ENCODE peak calls at places on chromosome 18, in six cellular contexts. One of them, this sample, is unnamed.

GRCh38 chr18:10965104-10965503 is 184.3 kb downstream of the PIEZO2 start:
- DNase-seq in stomach: no peak
- DNase-seq in K562: no peak
- DNase-seq in transverse colon: no peak
- DNase-seq in A549: no peak
- DNase-seq in ovary: no peak
- DNase-seq in this sample: no peak

GRCh38 chr18:57440331-57441101 is 5.3 kb downstream of the ONECUT2 start:
- DNase-seq in ovary: no peak
- DNase-seq in transverse colon: no peak
- DNase-seq in stomach: no peak
- DNase-seq in A549: no peak
- DNase-seq in K562: no peak
- DNase-seq in this sample: no peak

GRCh38 chr18:79567481-79568147 is 112.0 kb upstream of the CTDP1 start:
- DNase-seq in stomach: no peak
- DNase-seq in ovary: peak; percentile 40
- DNase-seq in A549: no peak
- DNase-seq in transverse colon: no peak
- DNase-seq in K562: no peak
- DNase-seq in this sample: peak; percentile 54

GRCh38 chr18:34595673-34596072 is 114.4 kb upstream of the DTNA start:
- DNase-seq in stomach: no peak
- DNase-seq in K562: no peak
- DNase-seq in transverse colon: no peak
- DNase-seq in ovary: no peak
- DNase-seq in A549: peak; percentile 1
- DNase-seq in this sample: no peak

GRCh38 chr18:76565238-76566173 is 70.5 kb upstream of the ZNF516 start:
- DNase-seq in transverse colon: peak; percentile 57
- DNase-seq in ovary: peak; percentile 81
- DNase-seq in stomach: peak; percentile 66
- DNase-seq in K562: peak; percentile 15
- DNase-seq in A549: peak; percentile 34
- DNase-seq in this sample: peak; percentile 87

GRCh38 chr18:34764451-34764850 is 54.4 kb downstream of the DTNA start:
- DNase-seq in transverse colon: no peak
- DNase-seq in ovary: no peak
- DNase-seq in A549: no peak
- DNase-seq in stomach: no peak
- DNase-seq in K562: peak; percentile 14
- DNase-seq in this sample: no peak

GRCh38 chr18:23237524-23238151 is 102.4 kb downstream of the CABLES1 start:
- DNase-seq in stomach: peak; percentile 57
- DNase-seq in A549: no peak
- DNase-seq in K562: no peak
- DNase-seq in ovary: peak; percentile 71
- DNase-seq in transverse colon: peak; percentile 61
- DNase-seq in this sample: peak; percentile 84

GRCh38 chr18:31581498-31582197 is 10.0 kb upstream of the TTR start:
- DNase-seq in K562: no peak
- DNase-seq in stomach: no peak
- DNase-seq in transverse colon: no peak
- DNase-seq in ovary: no peak
- DNase-seq in A549: no peak
- DNase-seq in this sample: no peak

GRCh38 chr18:63924551-63924950 is 16.8 kb downstream of the SERPINB10 start:
- DNase-seq in stomach: no peak
- DNase-seq in transverse colon: no peak
- DNase-seq in ovary: no peak
- DNase-seq in A549: no peak
- DNase-seq in K562: no peak
- DNase-seq in this sample: no peak

GRCh38 chr18:75341267-75341666 is 86.2 kb downstream of the SMIM21 start:
- DNase-seq in K562: no peak
- DNase-seq in stomach: no peak
- DNase-seq in A549: no peak
- DNase-seq in ovary: no peak
- DNase-seq in transverse colon: no peak
- DNase-seq in this sample: no peak

GRCh38 chr18:70221911-70222278 is 16.4 kb upstream of the RTTN start:
- DNase-seq in K562: no peak
- DNase-seq in transverse colon: no peak
- DNase-seq in ovary: no peak
- DNase-seq in stomach: no peak
- DNase-seq in A549: no peak
- DNase-seq in this sample: no peak

GRCh38 chr18:78739843-78740677 is 239.6 kb upstream of the SALL3 start:
- DNase-seq in A549: no peak
- DNase-seq in transverse colon: no peak
- DNase-seq in ovary: no peak
- DNase-seq in K562: no peak
- DNase-seq in stomach: peak; percentile 16
- DNase-seq in this sample: no peak

GRCh38 chr18:13271512-13271911 is 53.0 kb downstream of the LDLRAD4 start:
- DNase-seq in ovary: no peak
- DNase-seq in stomach: no peak
- DNase-seq in A549: no peak
- DNase-seq in transverse colon: no peak
- DNase-seq in K562: no peak
- DNase-seq in this sample: no peak

GRCh38 chr18:77059294-77059916 is 73.2 kb downstream of the MBP start:
- DNase-seq in A549: peak; percentile 80
- DNase-seq in K562: peak; percentile 54
- DNase-seq in stomach: no peak
- DNase-seq in transverse colon: no peak
- DNase-seq in ovary: no peak
- DNase-seq in this sample: no peak

GRCh38 chr18:31497711-31498449 is at the start of gene DSG2:
- DNase-seq in transverse colon: peak; percentile 92
- DNase-seq in K562: peak; percentile 92
- DNase-seq in stomach: peak; percentile 86
- DNase-seq in ovary: peak; percentile 84
- DNase-seq in A549: peak; percentile 63
- DNase-seq in this sample: peak; percentile 82

GRCh38 chr18:12990128-12990485 is 1.1 kb upstream of the CEP192 start:
- DNase-seq in ovary: no peak
- DNase-seq in stomach: no peak
- DNase-seq in transverse colon: no peak
- DNase-seq in A549: no peak
- DNase-seq in K562: no peak
- DNase-seq in this sample: no peak

GRCh38 chr18:9711361-9712129 is 3.4 kb downstream of the RAB31 start:
- DNase-seq in ovary: no peak
- DNase-seq in K562: no peak
- DNase-seq in A549: no peak
- DNase-seq in stomach: no peak
- DNase-seq in transverse colon: no peak
- DNase-seq in this sample: no peak

GRCh38 chr18:63099026-63099840 is 220.3 kb downstream of the BCL2 start:
- DNase-seq in stomach: no peak
- DNase-seq in transverse colon: no peak
- DNase-seq in ovary: no peak
- DNase-seq in K562: no peak
- DNase-seq in A549: no peak
- DNase-seq in this sample: no peak

DNA sequence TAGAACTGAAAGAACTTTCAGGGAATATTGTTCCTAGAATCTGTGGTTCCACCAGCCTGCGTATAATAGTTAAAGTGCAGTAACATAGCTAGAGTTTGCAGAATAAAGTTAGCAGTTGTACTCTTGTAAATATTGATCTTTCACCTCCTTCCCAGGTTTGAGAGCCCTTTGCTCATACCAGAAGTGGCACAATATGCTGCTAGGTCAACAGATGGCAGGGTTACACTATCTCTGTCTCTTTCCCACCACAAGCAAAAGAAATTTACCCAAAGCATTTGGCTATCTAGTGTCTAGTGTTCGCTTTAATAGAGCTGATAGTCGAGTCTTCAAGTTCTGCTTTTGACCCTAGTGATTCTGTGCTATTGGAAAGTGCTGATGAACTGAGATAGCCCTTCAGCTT is 119.0 kb upstream of the KLHL14 start:
- DNase-seq in A549: no peak
- DNase-seq in transverse colon: no peak
- DNase-seq in K562: no peak
- DNase-seq in ovary: no peak
- DNase-seq in stomach: no peak
- DNase-seq in this sample: no peak
- TF ChIP-seq CTCF in A549: no peak
- TF ChIP-seq CTCF in transverse colon: no peak
- TF ChIP-seq CTCF in K562: no peak
- TF ChIP-seq CTCF in ovary: no peak
- TF ChIP-seq CTCF in stomach: no peak
- TF ChIP-seq CTCF in this sample: no peak

DNA sequence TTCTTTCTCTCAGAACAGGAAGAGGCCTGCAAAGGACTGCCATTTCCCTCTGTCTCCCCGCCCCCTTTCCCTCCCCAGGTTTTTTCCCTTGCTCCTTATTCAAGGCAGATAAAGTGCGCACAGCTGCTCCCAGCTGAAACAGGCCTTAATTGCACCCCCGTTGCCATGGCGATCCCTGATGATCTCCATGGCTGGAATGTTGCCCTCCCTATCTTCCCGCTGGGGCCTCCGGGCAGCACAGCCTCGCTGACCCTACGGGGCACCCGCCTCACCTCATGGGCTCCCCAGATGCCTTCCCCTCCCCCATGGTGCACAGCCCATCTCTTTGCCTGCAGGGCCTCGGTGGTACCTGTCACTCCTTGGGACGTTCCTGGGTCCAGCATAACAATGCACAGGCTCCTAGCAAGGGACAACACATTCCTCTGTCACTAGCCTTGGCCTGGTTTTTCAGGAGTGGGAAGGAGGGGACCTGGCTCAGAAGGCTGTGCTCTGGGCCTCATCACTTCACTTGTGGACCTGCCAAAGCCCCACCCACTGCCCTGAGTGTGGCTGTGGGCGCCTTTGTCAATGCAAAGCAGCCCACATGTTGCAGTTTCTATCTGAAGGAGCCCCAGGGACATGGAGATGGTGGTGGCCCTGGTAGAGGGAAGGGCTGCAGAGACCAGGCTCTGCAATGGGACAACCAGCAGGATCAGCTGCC is 115.0 kb downstream of the CELF4 start:
- DNase-seq in transverse colon: no peak
- DNase-seq in ovary: peak; percentile 86
- DNase-seq in K562: no peak
- DNase-seq in stomach: no peak
- DNase-seq in A549: no peak
- DNase-seq in this sample: no peak
- TF ChIP-seq EP300 in transverse colon: no peak
- TF ChIP-seq EP300 in ovary: no peak
- TF ChIP-seq EP300 in K562: no peak
- TF ChIP-seq EP300 in stomach: no peak
- TF ChIP-seq EP300 in A549: no peak
- TF ChIP-seq EP300 in this sample: no peak

GRCh38 chr18:53701697-53702096 is 522.8 kb downstream of the MBD2 start:
- DNase-seq in transverse colon: no peak
- DNase-seq in stomach: no peak
- DNase-seq in A549: no peak
- DNase-seq in ovary: no peak
- DNase-seq in K562: no peak
- DNase-seq in this sample: no peak

GRCh38 chr18:53702480-53702879 is 522.0 kb downstream of the MBD2 start:
- DNase-seq in ovary: no peak
- DNase-seq in transverse colon: no peak
- DNase-seq in K562: no peak
- DNase-seq in stomach: no peak
- DNase-seq in A549: no peak
- DNase-seq in this sample: no peak

GRCh38 chr18:53698907-53699306 is 525.6 kb downstream of the MBD2 start:
- DNase-seq in stomach: peak; percentile 52
- DNase-seq in transverse colon: peak; percentile 36
- DNase-seq in K562: no peak
- DNase-seq in A549: peak; percentile 11
- DNase-seq in ovary: no peak
- DNase-seq in this sample: no peak
- TF ChIP-seq CTCF in stomach: no peak
- TF ChIP-seq CTCF in transverse colon: peak; percentile 38
- TF ChIP-seq CTCF in K562: no peak
- TF ChIP-seq CTCF in A549: peak; percentile 39
- TF ChIP-seq CTCF in ovary: no peak
- TF ChIP-seq CTCF in this sample: peak; percentile 12

DNA sequence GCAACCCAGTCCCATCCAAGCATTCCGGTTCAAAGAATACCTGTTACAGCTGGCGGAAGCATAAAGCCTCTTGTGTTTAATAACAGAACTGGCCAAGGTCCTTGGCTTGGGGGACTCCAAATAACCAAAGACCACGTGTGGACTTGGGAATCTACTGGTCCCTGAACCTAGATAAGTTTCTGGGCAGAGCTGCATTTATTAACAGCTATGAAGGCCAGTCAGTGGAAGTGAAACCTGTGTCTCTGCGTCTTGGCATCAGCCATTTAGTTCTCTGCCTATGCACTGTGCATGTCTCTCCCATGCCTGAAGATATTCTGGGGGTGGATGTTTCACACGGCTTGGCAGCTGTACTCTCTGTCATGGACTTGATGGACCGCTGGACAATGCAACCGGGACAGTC is 137.7 kb downstream of the CCBE1 start:
- DNase-seq in A549: no peak
- DNase-seq in stomach: no peak
- DNase-seq in ovary: no peak
- DNase-seq in K562: no peak
- DNase-seq in transverse colon: no peak
- DNase-seq in this sample: no peak
- TF ChIP-seq EP300 in A549: no peak
- TF ChIP-seq EP300 in stomach: no peak
- TF ChIP-seq EP300 in ovary: no peak
- TF ChIP-seq EP300 in K562: no peak
- TF ChIP-seq EP300 in transverse colon: no peak
- TF ChIP-seq EP300 in this sample: no peak

GRCh38 chr18:6520901-6521300 is 106.2 kb upstream of the L3MBTL4 start:
- DNase-seq in K562: no peak
- DNase-seq in ovary: no peak
- DNase-seq in transverse colon: no peak
- DNase-seq in A549: no peak
- DNase-seq in stomach: no peak
- DNase-seq in this sample: no peak

GRCh38 chr18:6525593-6525992 is 110.9 kb upstream of the L3MBTL4 start:
- DNase-seq in A549: no peak
- DNase-seq in transverse colon: no peak
- DNase-seq in K562: no peak
- DNase-seq in ovary: no peak
- DNase-seq in stomach: no peak
- DNase-seq in this sample: no peak

GRCh38 chr18:6521804-6522418 is 107.2 kb upstream of the L3MBTL4 start:
- DNase-seq in K562: peak; percentile 50
- DNase-seq in A549: peak; percentile 17
- DNase-seq in stomach: peak; percentile 56
- DNase-seq in transverse colon: peak; percentile 50
- DNase-seq in ovary: no peak
- DNase-seq in this sample: no peak
- TF ChIP-seq CTCF in K562: peak; percentile 79
- TF ChIP-seq CTCF in A549: peak; percentile 19
- TF ChIP-seq CTCF in stomach: no peak
- TF ChIP-seq CTCF in transverse colon: peak; percentile 60
- TF ChIP-seq CTCF in ovary: no peak
- TF ChIP-seq CTCF in this sample: peak; percentile 30

GRCh38 chr18:44041553-44042418 is 638.9 kb upstream of the SETBP1 start:
- DNase-seq in transverse colon: no peak
- DNase-seq in K562: no peak
- DNase-seq in stomach: no peak
- DNase-seq in ovary: no peak
- DNase-seq in A549: no peak
- DNase-seq in this sample: no peak
- TF ChIP-seq EP300 in transverse colon: no peak
- TF ChIP-seq EP300 in K562: no peak
- TF ChIP-seq EP300 in stomach: no peak
- TF ChIP-seq EP300 in ovary: no peak
- TF ChIP-seq EP300 in A549: no peak
- TF ChIP-seq EP300 in this sample: no peak